ENCODE peak calls at places on chromosomes 6 and 20, in five cellular contexts. R is small intestine; W is HCT116; A is NAMALWA; D is stimulated activated naive CD4-positive, alpha-beta T cell. F is an unnamed sample.
A peak's percentile ranks its signal among the peaks of the same experiment; 100 is the strongest.

GRCh38 chr6:105492706-105493673 is 90.1 kb upstream of the PREP start:
- DNase-seq in R (peak; percentile 44), W (no peak), A (no peak), D (no peak), F (no peak)

GRCh38 chr6:127630800-127631199 is 53.8 kb downstream of the C6orf58 start:
- DNase-seq in R (no peak), W (no peak), A (no peak), D (no peak), F (no peak)

GRCh38 chr6:16625319-16626240 is 135.7 kb downstream of the ATXN1 start:
- DNase-seq in R (no peak), W (no peak), A (peak; percentile 8), D (no peak), F (no peak)

GRCh38 chr6:152270301-152270925 is 366.7 kb downstream of the SYNE1 start:
- DNase-seq in R (no peak), W (no peak), A (no peak), D (no peak), F (no peak)

GRCh38 chr6:90701146-90701781 is 114.4 kb upstream of the MAP3K7 start:
- DNase-seq in R (no peak), W (no peak), A (peak; percentile 62), D (no peak), F (no peak)

GRCh38 chr6:109424946-109425345 is 15.5 kb downstream of the PPIL6 start:
- DNase-seq in R (no peak), W (no peak), A (no peak), D (no peak), F (no peak)

GRCh38 chr20:13913517-13913916 is 76.9 kb downstream of the SEL1L2 start:
- DNase-seq in R (no peak), W (no peak), A (no peak), D (no peak), F (no peak)

GRCh38 chr6:42030585-42031506 is 19.5 kb upstream of the TAF8 start:
- DNase-seq in R (peak; percentile 50), W (no peak), A (peak; percentile 44), D (peak; percentile 13), F (no peak)

F was measured in SK-N-MC.